ENCODE peak calls at places on chromosomes 3 and 15, in nine cellular contexts. One of them, this sample, is unnamed.

GRCh38 chr15:89404023-89404422 is 69.4 kb upstream of the POLG start:
- DNase-seq in heart left ventricle: no peak
- DNase-seq in mesenteric fat pad: no peak
- DNase-seq in substantia nigra: no peak
- DNase-seq in activated CD8-positive, alpha-beta memory T cell treated with anti-CD3 and anti-CD28 coated beads for 48 hours: no peak
- DNase-seq in nucleus accumbens: no peak
- DNase-seq in SW480: no peak
- DNase-seq in NCI-H1694: no peak
- DNase-seq in kidney epithelial cell: no peak
- DNase-seq in this sample: no peak

GRCh38 chr3:15997274-15997943 is 177.1 kb upstream of the GALNT15 start:
- DNase-seq in nucleus accumbens: no peak
- DNase-seq in NCI-H1694: no peak
- DNase-seq in mesenteric fat pad: no peak
- DNase-seq in substantia nigra: no peak
- DNase-seq in kidney epithelial cell: no peak
- DNase-seq in activated CD8-positive, alpha-beta memory T cell treated with anti-CD3 and anti-CD28 coated beads for 48 hours: no peak
- DNase-seq in SW480: no peak
- DNase-seq in heart left ventricle: no peak
- DNase-seq in this sample: no peak

GRCh38 chr3:187763850-187764648 is 18.8 kb upstream of the BCL6 start:
- DNase-seq in kidney epithelial cell: no peak
- DNase-seq in mesenteric fat pad: no peak
- DNase-seq in substantia nigra: no peak
- DNase-seq in NCI-H1694: no peak
- DNase-seq in SW480: no peak
- DNase-seq in heart left ventricle: no peak
- DNase-seq in activated CD8-positive, alpha-beta memory T cell treated with anti-CD3 and anti-CD28 coated beads for 48 hours: no peak
- DNase-seq in nucleus accumbens: no peak
- DNase-seq in this sample: peak

GRCh38 chr15:70358871-70359647 is 261.3 kb upstream of the TLE3 start:
- DNase-seq in substantia nigra: no peak
- DNase-seq in nucleus accumbens: no peak
- DNase-seq in SW480: no peak
- DNase-seq in activated CD8-positive, alpha-beta memory T cell treated with anti-CD3 and anti-CD28 coated beads for 48 hours: no peak
- DNase-seq in kidney epithelial cell: no peak
- DNase-seq in mesenteric fat pad: peak
- DNase-seq in NCI-H1694: no peak
- DNase-seq in heart left ventricle: no peak
- DNase-seq in this sample: no peak

GRCh38 chr3:170905862-170906261 is 2.6 kb downstream of the EIF5A2 start:
- DNase-seq in activated CD8-positive, alpha-beta memory T cell treated with anti-CD3 and anti-CD28 coated beads for 48 hours: no peak
- DNase-seq in heart left ventricle: no peak
- DNase-seq in NCI-H1694: no peak
- DNase-seq in mesenteric fat pad: no peak
- DNase-seq in SW480: peak
- DNase-seq in kidney epithelial cell: no peak
- DNase-seq in nucleus accumbens: no peak
- DNase-seq in substantia nigra: no peak
- DNase-seq in this sample: no peak

GRCh38 chr15:90774731-90775521 is 57.8 kb downstream of the BLM start:
- DNase-seq in substantia nigra: no peak
- DNase-seq in nucleus accumbens: no peak
- DNase-seq in activated CD8-positive, alpha-beta memory T cell treated with anti-CD3 and anti-CD28 coated beads for 48 hours: no peak
- DNase-seq in NCI-H1694: no peak
- DNase-seq in mesenteric fat pad: no peak
- DNase-seq in SW480: peak
- DNase-seq in kidney epithelial cell: peak
- DNase-seq in heart left ventricle: no peak
- DNase-seq in this sample: no peak

GRCh38 chr15:79067434-79067833 is 23.1 kb downstream of the RASGRF1 start:
- DNase-seq in nucleus accumbens: no peak
- DNase-seq in mesenteric fat pad: no peak
- DNase-seq in NCI-H1694: peak
- DNase-seq in substantia nigra: no peak
- DNase-seq in activated CD8-positive, alpha-beta memory T cell treated with anti-CD3 and anti-CD28 coated beads for 48 hours: no peak
- DNase-seq in SW480: no peak
- DNase-seq in kidney epithelial cell: no peak
- DNase-seq in heart left ventricle: no peak
- DNase-seq in this sample: no peak

GRCh38 chr3:181930105-181930504 is 218.4 kb downstream of the SOX2 start:
- DNase-seq in kidney epithelial cell: no peak
- DNase-seq in substantia nigra: no peak
- DNase-seq in activated CD8-positive, alpha-beta memory T cell treated with anti-CD3 and anti-CD28 coated beads for 48 hours: no peak
- DNase-seq in nucleus accumbens: no peak
- DNase-seq in mesenteric fat pad: no peak
- DNase-seq in NCI-H1694: no peak
- DNase-seq in heart left ventricle: no peak
- DNase-seq in SW480: no peak
- DNase-seq in this sample: no peak

GRCh38 chr3:45479627-45480026 is 91.3 kb downstream of the LARS2 start:
- DNase-seq in nucleus accumbens: no peak
- DNase-seq in mesenteric fat pad: no peak
- DNase-seq in kidney epithelial cell: no peak
- DNase-seq in substantia nigra: no peak
- DNase-seq in activated CD8-positive, alpha-beta memory T cell treated with anti-CD3 and anti-CD28 coated beads for 48 hours: no peak
- DNase-seq in NCI-H1694: no peak
- DNase-seq in SW480: no peak
- DNase-seq in heart left ventricle: no peak
- DNase-seq in this sample: no peak

GRCh38 chr15:41827290-41827879 is 507 bp upstream of the JMJD7 start:
- DNase-seq in activated CD8-positive, alpha-beta memory T cell treated with anti-CD3 and anti-CD28 coated beads for 48 hours: no peak
- DNase-seq in substantia nigra: no peak
- DNase-seq in heart left ventricle: no peak
- DNase-seq in NCI-H1694: no peak
- DNase-seq in nucleus accumbens: no peak
- DNase-seq in mesenteric fat pad: no peak
- DNase-seq in kidney epithelial cell: no peak
- DNase-seq in SW480: no peak
- DNase-seq in this sample: peak

GRCh38 chr3:148896062-148896461 is 31.0 kb downstream of the CPA3 start:
- DNase-seq in nucleus accumbens: no peak
- DNase-seq in SW480: no peak
- DNase-seq in heart left ventricle: no peak
- DNase-seq in mesenteric fat pad: no peak
- DNase-seq in kidney epithelial cell: no peak
- DNase-seq in substantia nigra: no peak
- DNase-seq in NCI-H1694: no peak
- DNase-seq in activated CD8-positive, alpha-beta memory T cell treated with anti-CD3 and anti-CD28 coated beads for 48 hours: no peak
- DNase-seq in this sample: no peak

GRCh38 chr3:25849641-25850040 is 59.8 kb downstream of the OXSM start:
- DNase-seq in substantia nigra: no peak
- DNase-seq in activated CD8-positive, alpha-beta memory T cell treated with anti-CD3 and anti-CD28 coated beads for 48 hours: no peak
- DNase-seq in mesenteric fat pad: no peak
- DNase-seq in heart left ventricle: no peak
- DNase-seq in nucleus accumbens: no peak
- DNase-seq in SW480: no peak
- DNase-seq in NCI-H1694: no peak
- DNase-seq in kidney epithelial cell: no peak
- DNase-seq in this sample: peak

GRCh38 chr3:58487140-58487886 is 4.6 kb upstream of the KCTD6 start:
- DNase-seq in kidney epithelial cell: no peak
- DNase-seq in activated CD8-positive, alpha-beta memory T cell treated with anti-CD3 and anti-CD28 coated beads for 48 hours: no peak
- DNase-seq in substantia nigra: no peak
- DNase-seq in heart left ventricle: peak
- DNase-seq in mesenteric fat pad: no peak
- DNase-seq in nucleus accumbens: no peak
- DNase-seq in SW480: peak
- DNase-seq in NCI-H1694: no peak
- DNase-seq in this sample: no peak

GRCh38 chr3:354433-354832 is 157.9 kb downstream of the CHL1 start:
- DNase-seq in mesenteric fat pad: no peak
- DNase-seq in heart left ventricle: no peak
- DNase-seq in kidney epithelial cell: no peak
- DNase-seq in SW480: peak
- DNase-seq in nucleus accumbens: no peak
- DNase-seq in substantia nigra: no peak
- DNase-seq in activated CD8-positive, alpha-beta memory T cell treated with anti-CD3 and anti-CD28 coated beads for 48 hours: no peak
- DNase-seq in NCI-H1694: peak
- DNase-seq in this sample: peak

This sample was measured in H7.